ENCODE peak calls at places on chromosomes 4 and X, in eight cellular contexts. One of them, this sample, is unnamed.

GRCh38 chr4:155017426-155017825 is 191.0 kb upstream of the NPY2R start:
- DNase-seq in NCI-H1417 treated with DMSO at 0.1 percent for 48 hours: no peak
- DNase-seq in T-cell: no peak
- DNase-seq in fibroblast of the conjunctiva: no peak
- DNase-seq in HTR-8/SVneo: no peak
- DNase-seq in ecto neural progenitor cell: no peak
- DNase-seq in CD4-positive, CD25-positive, alpha-beta regulatory T cell: no peak
- DNase-seq in LoVo: no peak
- DNase-seq in this sample: no peak

GRCh38 chr4:156767911-156768415 is 203.6 kb downstream of the PDGFC start:
- DNase-seq in HTR-8/SVneo: no peak
- DNase-seq in NCI-H1417 treated with DMSO at 0.1 percent for 48 hours: no peak
- DNase-seq in T-cell: no peak
- DNase-seq in ecto neural progenitor cell: no peak
- DNase-seq in fibroblast of the conjunctiva: no peak
- DNase-seq in LoVo: no peak
- DNase-seq in CD4-positive, CD25-positive, alpha-beta regulatory T cell: no peak
- DNase-seq in this sample: no peak

GRCh38 chr4:86960557-86960959 is 25.7 kb downstream of the AFF1 start:
- DNase-seq in T-cell: no peak
- DNase-seq in HTR-8/SVneo: no peak
- DNase-seq in LoVo: no peak
- DNase-seq in CD4-positive, CD25-positive, alpha-beta regulatory T cell: no peak
- DNase-seq in ecto neural progenitor cell: no peak
- DNase-seq in fibroblast of the conjunctiva: no peak
- DNase-seq in NCI-H1417 treated with DMSO at 0.1 percent for 48 hours: no peak
- DNase-seq in this sample: no peak

GRCh38 chr4:110898290-110898689 is 275.4 kb upstream of the PITX2 start:
- DNase-seq in HTR-8/SVneo: no peak
- DNase-seq in LoVo: no peak
- DNase-seq in T-cell: no peak
- DNase-seq in CD4-positive, CD25-positive, alpha-beta regulatory T cell: no peak
- DNase-seq in NCI-H1417 treated with DMSO at 0.1 percent for 48 hours: no peak
- DNase-seq in ecto neural progenitor cell: no peak
- DNase-seq in fibroblast of the conjunctiva: no peak
- DNase-seq in this sample: no peak

GRCh38 chr4:2417765-2418651 is at the start of gene ZFYVE28:
- DNase-seq in HTR-8/SVneo: no peak
- DNase-seq in fibroblast of the conjunctiva: no peak
- DNase-seq in ecto neural progenitor cell: no peak
- DNase-seq in T-cell: no peak
- DNase-seq in NCI-H1417 treated with DMSO at 0.1 percent for 48 hours: peak
- DNase-seq in CD4-positive, CD25-positive, alpha-beta regulatory T cell: no peak
- DNase-seq in LoVo: no peak
- DNase-seq in this sample: peak

GRCh38 chrX:69065451-69065850 is 99.8 kb downstream of the PJA1 start:
- DNase-seq in NCI-H1417 treated with DMSO at 0.1 percent for 48 hours: no peak
- DNase-seq in ecto neural progenitor cell: no peak
- DNase-seq in HTR-8/SVneo: no peak
- DNase-seq in fibroblast of the conjunctiva: no peak
- DNase-seq in CD4-positive, CD25-positive, alpha-beta regulatory T cell: no peak
- DNase-seq in LoVo: no peak
- DNase-seq in T-cell: no peak
- DNase-seq in this sample: no peak

GRCh38 chr4:137749466-137749865 is 217.2 kb upstream of the PCDH18 start:
- DNase-seq in CD4-positive, CD25-positive, alpha-beta regulatory T cell: no peak
- DNase-seq in NCI-H1417 treated with DMSO at 0.1 percent for 48 hours: no peak
- DNase-seq in LoVo: no peak
- DNase-seq in ecto neural progenitor cell: no peak
- DNase-seq in T-cell: no peak
- DNase-seq in fibroblast of the conjunctiva: no peak
- DNase-seq in HTR-8/SVneo: no peak
- DNase-seq in this sample: no peak

GRCh38 chr4:75660491-75660890 is 12.7 kb downstream of the G3BP2 start:
- DNase-seq in fibroblast of the conjunctiva: no peak
- DNase-seq in T-cell: no peak
- DNase-seq in ecto neural progenitor cell: no peak
- DNase-seq in CD4-positive, CD25-positive, alpha-beta regulatory T cell: no peak
- DNase-seq in NCI-H1417 treated with DMSO at 0.1 percent for 48 hours: no peak
- DNase-seq in LoVo: no peak
- DNase-seq in HTR-8/SVneo: no peak
- DNase-seq in this sample: no peak

GRCh38 chrX:3216581-3216980 is 129.9 kb downstream of the MXRA5 start:
- DNase-seq in NCI-H1417 treated with DMSO at 0.1 percent for 48 hours: no peak
- DNase-seq in T-cell: no peak
- DNase-seq in LoVo: no peak
- DNase-seq in fibroblast of the conjunctiva: no peak
- DNase-seq in ecto neural progenitor cell: no peak
- DNase-seq in CD4-positive, CD25-positive, alpha-beta regulatory T cell: no peak
- DNase-seq in HTR-8/SVneo: no peak
- DNase-seq in this sample: no peak

GRCh38 chr4:141432000-141432712 is 204.2 kb upstream of the IL15 start:
- DNase-seq in ecto neural progenitor cell: no peak
- DNase-seq in fibroblast of the conjunctiva: no peak
- DNase-seq in T-cell: no peak
- DNase-seq in HTR-8/SVneo: no peak
- DNase-seq in CD4-positive, CD25-positive, alpha-beta regulatory T cell: no peak
- DNase-seq in NCI-H1417 treated with DMSO at 0.1 percent for 48 hours: no peak
- DNase-seq in LoVo: no peak
- DNase-seq in this sample: no peak

GRCh38 chr4:150384249-150384648 is 197.7 kb upstream of the MAB21L2 start:
- DNase-seq in T-cell: no peak
- DNase-seq in ecto neural progenitor cell: no peak
- DNase-seq in fibroblast of the conjunctiva: no peak
- DNase-seq in HTR-8/SVneo: no peak
- DNase-seq in NCI-H1417 treated with DMSO at 0.1 percent for 48 hours: no peak
- DNase-seq in CD4-positive, CD25-positive, alpha-beta regulatory T cell: no peak
- DNase-seq in LoVo: no peak
- DNase-seq in this sample: no peak

GRCh38 chrX:42714981-42715688 is 62.8 kb downstream of the PPP1R2C start:
- DNase-seq in HTR-8/SVneo: no peak
- DNase-seq in T-cell: peak
- DNase-seq in CD4-positive, CD25-positive, alpha-beta regulatory T cell: peak
- DNase-seq in LoVo: peak
- DNase-seq in fibroblast of the conjunctiva: no peak
- DNase-seq in ecto neural progenitor cell: peak
- DNase-seq in NCI-H1417 treated with DMSO at 0.1 percent for 48 hours: no peak
- DNase-seq in this sample: peak

GRCh38 chr4:138225477-138225876 is 16.7 kb downstream of the SLC7A11 start:
- DNase-seq in NCI-H1417 treated with DMSO at 0.1 percent for 48 hours: no peak
- DNase-seq in CD4-positive, CD25-positive, alpha-beta regulatory T cell: no peak
- DNase-seq in ecto neural progenitor cell: no peak
- DNase-seq in HTR-8/SVneo: no peak
- DNase-seq in fibroblast of the conjunctiva: no peak
- DNase-seq in LoVo: no peak
- DNase-seq in T-cell: no peak
- DNase-seq in this sample: no peak

GRCh38 chr4:6172093-6172926 is 28.0 kb downstream of the JAKMIP1 start:
- DNase-seq in CD4-positive, CD25-positive, alpha-beta regulatory T cell: peak
- DNase-seq in T-cell: no peak
- DNase-seq in HTR-8/SVneo: no peak
- DNase-seq in NCI-H1417 treated with DMSO at 0.1 percent for 48 hours: no peak
- DNase-seq in LoVo: no peak
- DNase-seq in fibroblast of the conjunctiva: no peak
- DNase-seq in ecto neural progenitor cell: no peak
- DNase-seq in this sample: no peak

GRCh38 chr4:41796545-41797210 is 48.2 kb upstream of the PHOX2B start:
- DNase-seq in NCI-H1417 treated with DMSO at 0.1 percent for 48 hours: no peak
- DNase-seq in T-cell: no peak
- DNase-seq in LoVo: no peak
- DNase-seq in HTR-8/SVneo: no peak
- DNase-seq in fibroblast of the conjunctiva: no peak
- DNase-seq in ecto neural progenitor cell: peak
- DNase-seq in CD4-positive, CD25-positive, alpha-beta regulatory T cell: no peak
- DNase-seq in this sample: no peak

GRCh38 chrX:76802698-76803097 is 375.2 kb downstream of the MAGEE1 start:
- DNase-seq in CD4-positive, CD25-positive, alpha-beta regulatory T cell: no peak
- DNase-seq in ecto neural progenitor cell: no peak
- DNase-seq in LoVo: no peak
- DNase-seq in NCI-H1417 treated with DMSO at 0.1 percent for 48 hours: no peak
- DNase-seq in fibroblast of the conjunctiva: no peak
- DNase-seq in T-cell: no peak
- DNase-seq in HTR-8/SVneo: peak
- DNase-seq in this sample: no peak

GRCh38 chr4:122450847-122451246 is 5.7 kb downstream of the IL2 start:
- DNase-seq in CD4-positive, CD25-positive, alpha-beta regulatory T cell: no peak
- DNase-seq in T-cell: no peak
- DNase-seq in LoVo: no peak
- DNase-seq in ecto neural progenitor cell: peak
- DNase-seq in fibroblast of the conjunctiva: no peak
- DNase-seq in HTR-8/SVneo: peak
- DNase-seq in NCI-H1417 treated with DMSO at 0.1 percent for 48 hours: no peak
- DNase-seq in this sample: no peak

GRCh38 chr4:145868637-145869409 is 69.8 kb downstream of the ZNF827 start:
- DNase-seq in LoVo: no peak
- DNase-seq in ecto neural progenitor cell: no peak
- DNase-seq in NCI-H1417 treated with DMSO at 0.1 percent for 48 hours: no peak
- DNase-seq in CD4-positive, CD25-positive, alpha-beta regulatory T cell: no peak
- DNase-seq in HTR-8/SVneo: no peak
- DNase-seq in fibroblast of the conjunctiva: no peak
- DNase-seq in T-cell: no peak
- DNase-seq in this sample: no peak

GRCh38 chr4:2472187-2472586 is 3.3 kb downstream of the RNF4 start:
- DNase-seq in ecto neural progenitor cell: no peak
- DNase-seq in T-cell: no peak
- DNase-seq in NCI-H1417 treated with DMSO at 0.1 percent for 48 hours: no peak
- DNase-seq in CD4-positive, CD25-positive, alpha-beta regulatory T cell: no peak
- DNase-seq in LoVo: no peak
- DNase-seq in HTR-8/SVneo: no peak
- DNase-seq in fibroblast of the conjunctiva: peak
- DNase-seq in this sample: no peak

GRCh38 chr4:31929676-31930075 is 1209.5 kb downstream of the PCDH7 start:
- DNase-seq in fibroblast of the conjunctiva: peak
- DNase-seq in CD4-positive, CD25-positive, alpha-beta regulatory T cell: no peak
- DNase-seq in T-cell: no peak
- DNase-seq in NCI-H1417 treated with DMSO at 0.1 percent for 48 hours: no peak
- DNase-seq in LoVo: no peak
- DNase-seq in ecto neural progenitor cell: no peak
- DNase-seq in HTR-8/SVneo: no peak
- DNase-seq in this sample: no peak

GRCh38 chr4:163693776-163694175 is 199.3 kb downstream of the TMA16 start:
- DNase-seq in HTR-8/SVneo: no peak
- DNase-seq in CD4-positive, CD25-positive, alpha-beta regulatory T cell: no peak
- DNase-seq in T-cell: no peak
- DNase-seq in fibroblast of the conjunctiva: no peak
- DNase-seq in NCI-H1417 treated with DMSO at 0.1 percent for 48 hours: no peak
- DNase-seq in ecto neural progenitor cell: no peak
- DNase-seq in LoVo: peak
- DNase-seq in this sample: no peak

GRCh38 chrX:111129949-111130348 is 34.0 kb downstream of the PAK3 start:
- DNase-seq in fibroblast of the conjunctiva: no peak
- DNase-seq in LoVo: no peak
- DNase-seq in T-cell: no peak
- DNase-seq in HTR-8/SVneo: no peak
- DNase-seq in CD4-positive, CD25-positive, alpha-beta regulatory T cell: no peak
- DNase-seq in ecto neural progenitor cell: no peak
- DNase-seq in NCI-H1417 treated with DMSO at 0.1 percent for 48 hours: no peak
- DNase-seq in this sample: no peak